ENCODE peak calls at places on chromosomes 11 and 22, in ten cellular contexts. P is SIG-M5; Q is NCI-H1930; C is effector CD4-positive, alpha-beta T cell; L is NCI-H1105; J is amniotic epithelial cell; G is iPS-NIHi11; T is H9; A is stimulated activated CD4-positive, alpha-beta T cell treated with anti-CD3 and anti-CD28 coated beads, Interleukin-2, amount 100 ng/mL, for 48 hours; N is T-helper 9 cell. S is an unnamed sample.

GRCh38 chr11:20022363-20023081 is 137.8 kb downstream of the DBX1 start:
- DNase-seq in P (no peak), Q (no peak), C (no peak), L (peak; percentile 49), J (peak; percentile 43), G (peak; percentile 65), T (peak; percentile 80), A (no peak), N (no peak), S (peak; percentile 25)

GRCh38 chr11:100515087-100515486 is 172.0 kb upstream of the ARHGAP42 start:
- DNase-seq in P (no peak), Q (no peak), C (no peak), L (no peak), J (peak; percentile 23), G (peak; percentile 31), T (peak; percentile 49), A (no peak), N (no peak), S (no peak)

GRCh38 chr11:47179655-47179991 is 2.9 kb upstream of the ARFGAP2 start:
- DNase-seq in P (no peak), Q (no peak), C (no peak), L (no peak), J (no peak), G (peak; percentile 51), T (peak; percentile 76), A (no peak), N (no peak), S (peak; percentile 67)

GRCh38 chr11:112584674-112585073 is 324.0 kb upstream of the PLET1 start:
- DNase-seq in P (no peak), Q (peak; percentile 13), C (no peak), L (peak; percentile 12), J (no peak), G (peak; percentile 31), T (peak; percentile 70), A (no peak), N (no peak), S (no peak)

GRCh38 chr11:110086892-110087309 is 6.3 kb upstream of the ZC3H12C start:
- DNase-seq in P (no peak), Q (no peak), C (no peak), L (no peak), J (peak; percentile 86), G (no peak), T (no peak), A (no peak), N (no peak), S (no peak)

GRCh38 chr11:19978668-19979518 is 181.4 kb downstream of the DBX1 start:
- DNase-seq in P (no peak), Q (no peak), C (no peak), L (no peak), J (peak; percentile 76), G (no peak), T (no peak), A (no peak), N (no peak), S (no peak)

GRCh38 chr22:24053481-24054226 is 42.5 kb downstream of the CABIN1 start:
- DNase-seq in P (no peak), Q (no peak), C (no peak), L (no peak), J (no peak), G (no peak), T (no peak), A (no peak), N (no peak), S (no peak)

GRCh38 chr22:27711756-27712155 is 89.8 kb downstream of the MN1 start:
- DNase-seq in P (no peak), Q (no peak), C (no peak), L (no peak), J (no peak), G (no peak), T (no peak), A (no peak), N (no peak), S (no peak)

GRCh38 chr11:75535039-75535563 is 9.4 kb upstream of the GDPD5 start:
- DNase-seq in P (no peak), Q (no peak), C (no peak), L (no peak), J (no peak), G (no peak), T (no peak), A (no peak), N (no peak), S (no peak)

GRCh38 chr22:41230399-41230785 is 10.3 kb downstream of the CHADL start:
- DNase-seq in P (no peak), Q (no peak), C (no peak), L (no peak), J (no peak), G (no peak), T (no peak), A (no peak), N (no peak), S (no peak)

GRCh38 chr22:44277404-44278135 is 35.2 kb downstream of the SHISAL1 start:
- DNase-seq in P (no peak), Q (no peak), C (no peak), L (no peak), J (no peak), G (no peak), T (no peak), A (no peak), N (no peak), S (no peak)

GRCh38 chr11:104912102-104912501 is 13.8 kb upstream of the CASP12 start:
- DNase-seq in P (no peak), Q (no peak), C (no peak), L (no peak), J (no peak), G (no peak), T (no peak), A (no peak), N (no peak), S (no peak)

GRCh38 chr11:110991621-110992355 is 253.7 kb upstream of the POU2AF2 start:
- DNase-seq in P (no peak), Q (no peak), C (no peak), L (no peak), J (peak; percentile 59), G (no peak), T (no peak), A (no peak), N (no peak), S (no peak)

GRCh38 chr11:3224730-3225098 is 6.1 kb upstream of the MRGPRG start:
- DNase-seq in P (no peak), Q (no peak), C (no peak), L (no peak), J (no peak), G (no peak), T (no peak), A (no peak), N (no peak), S (no peak)

GRCh38 chr11:64674774-64675173 is 48.2 kb downstream of the NRXN2 start:
- DNase-seq in P (no peak), Q (no peak), C (no peak), L (no peak), J (no peak), G (no peak), T (no peak), A (no peak), N (no peak), S (no peak)

GRCh38 chr11:69926376-69927050 is 107.3 kb upstream of the FGF3 start:
- DNase-seq in P (no peak), Q (no peak), C (no peak), L (no peak), J (no peak), G (no peak), T (no peak), A (no peak), N (no peak), S (peak; percentile 4)

GRCh38 chr11:46006418-46007070 is 84.1 kb downstream of the LARGE2 start:
- DNase-seq in P (no peak), Q (peak; percentile 28), C (peak; percentile 11), L (peak; percentile 79), J (peak; percentile 72), G (peak; percentile 67), T (no peak), A (no peak), N (no peak), S (no peak)

GRCh38 chr22:24181088-24181995 is at the start of gene SUSD2:
- DNase-seq in P (no peak), Q (no peak), C (no peak), L (no peak), J (no peak), G (peak; percentile 79), T (peak; percentile 71), A (no peak), N (no peak), S (peak; percentile 92)

GRCh38 chr11:89184021-89184420 is 6.3 kb downstream of the TYR start:
- DNase-seq in P (no peak), Q (no peak), C (no peak), L (no peak), J (no peak), G (no peak), T (no peak), A (no peak), N (no peak), S (no peak)

GRCh38 chr11:69467646-69468045 is 13.8 kb upstream of the LINC01488 start:
- DNase-seq in P (no peak), Q (no peak), C (no peak), L (no peak), J (no peak), G (no peak), T (no peak), A (no peak), N (no peak), S (no peak)

GRCh38 chr22:38302906-38303305 is 14.3 kb downstream of the CSNK1E start:
- DNase-seq in P (no peak), Q (no peak), C (no peak), L (no peak), J (no peak), G (no peak), T (no peak), A (no peak), N (no peak), S (no peak)

GRCh38 chr11:59668188-59668949 is 468 bp downstream of the PATL1 start:
- DNase-seq in P (no peak), Q (no peak), C (peak; percentile 53), L (no peak), J (peak; percentile 24), G (peak; percentile 70), T (peak; percentile 71), A (peak; percentile 52), N (peak; percentile 58), S (peak; percentile 71)

GRCh38 chr11:10606536-10607208 is 38.2 kb upstream of the LYVE1 start:
- DNase-seq in P (peak; percentile 41), Q (no peak), C (no peak), L (no peak), J (peak; percentile 77), G (no peak), T (no peak), A (no peak), N (no peak), S (no peak)

GRCh38 chr11:88704505-88704904 is 361.3 kb downstream of the GRM5 start:
- DNase-seq in P (no peak), Q (no peak), C (no peak), L (no peak), J (peak; percentile 13), G (peak; percentile 23), T (no peak), A (no peak), N (no peak), S (no peak)

GRCh38 chr11:127994736-127995135 is 592.6 kb downstream of the ETS1 start:
- DNase-seq in P (no peak), Q (no peak), C (no peak), L (no peak), J (peak; percentile 27), G (no peak), T (no peak), A (no peak), N (no peak), S (no peak)

GRCh38 chr22:29093030-29093429 is 20.2 kb downstream of the KREMEN1 start:
- DNase-seq in P (no peak), Q (no peak), C (no peak), L (no peak), J (no peak), G (no peak), T (no peak), A (no peak), N (no peak), S (no peak)

GRCh38 chr11:86519064-86519911 is 144.6 kb downstream of the CCDC81 start:
- DNase-seq in P (no peak), Q (no peak), C (no peak), L (peak; percentile 20), J (peak; percentile 85), G (no peak), T (no peak), A (no peak), N (no peak), S (no peak)

GRCh38 chr11:112665291-112665690 is 295.9 kb upstream of the NCAM1 start:
- DNase-seq in P (no peak), Q (no peak), C (no peak), L (no peak), J (no peak), G (no peak), T (no peak), A (no peak), N (no peak), S (no peak)